ENCODE peak calls at places on chromosome 11, in four cellular contexts. M is K562, W is tibial nerve, E is stomach. K is an unnamed sample. For H3K4me1, the result is how much of the 10 kb centered on the place peaks cover.

GRCh38 chr11:2664331-2664730 is 35.5 kb downstream of the KCNQ1OT1 start:
- DNase-seq in M (no peak), W (no peak), E (peak), K (no peak)

GRCh38 chr11:2848497-2848896 is 37.1 kb downstream of the CDKN1C start:
- DNase-seq in M (no peak), W (no peak), E (no peak), K (no peak)

GRCh38 chr11:62508336-62509058 is 38.1 kb downstream of the AHNAK start:
- DNase-seq in M (peak), W (peak), E (peak), K (peak)

GRCh38 chr11:34774604-34775003 is 141.6 kb downstream of the APIP start:
- DNase-seq in M (no peak), W (no peak), E (no peak), K (no peak)

GRCh38 chr11:34654491-34655334 is 33.8 kb downstream of the EHF start:
- DNase-seq in M (no peak), W (peak), E (peak), K (peak)

GRCh38 chr11:102026217-102026616 is 21.0 kb upstream of the CFAP300 start:
- DNase-seq in M (no peak), W (no peak), E (no peak), K (no peak)

GRCh38 chr11:19367051-19367709 is 126.4 kb upstream of the E2F8 start:
- DNase-seq in M (no peak), W (no peak), E (no peak), K (peak)

GRCh38 chr11:10657308-10658271 is 36.0 kb downstream of the IRAG1 start:
- DNase-seq in M (peak), W (no peak), E (no peak), K (no peak)

GRCh38 chr11:75400110-75400865 is 970 bp downstream of the RPS3 start:
- DNase-seq in M (no peak), W (no peak), E (no peak), K (no peak)

GRCh38 chr11:12330491-12331231 is 46.7 kb upstream of the PARVA start:
- DNase-seq in M (no peak), W (no peak), E (no peak), K (no peak)

GRCh38 chr11:12746593-12747097 is 72.4 kb downstream of the TEAD1 start:
- DNase-seq in M (peak), W (no peak), E (no peak), K (peak)

GRCh38 chr11:120208777-120209176 is 2.1 kb upstream of the OAF start:
- DNase-seq in M (peak), W (no peak), E (no peak), K (peak)

GRCh38 chr11:11351042-11351586 is 1.9 kb downstream of the CSNK2A3 start:
- DNase-seq in M (no peak), W (no peak), E (no peak), K (peak)

GRCh38 chr11:122671270-122671906 is 15.9 kb downstream of the UBASH3B start:
- DNase-seq in M (no peak), W (no peak), E (no peak), K (no peak)

GRCh38 chr11:17012712-17013547 is 1.3 kb downstream of the PLEKHA7 start:
- DNase-seq in M (no peak), W (no peak), E (peak), K (no peak)

GRCh38 chr11:104408630-104409029 is 244.7 kb upstream of the PDGFD start:
- DNase-seq in M (no peak), W (no peak), E (no peak), K (no peak)

GRCh38 chr11:7548659-7549283 is 35.0 kb downstream of the PPFIBP2 start:
- DNase-seq in M (peak), W (no peak), E (peak), K (no peak)

GRCh38 chr11:20113147-20113435 is 47.2 kb downstream of the DBX1 start:
- DNase-seq in M (no peak), W (no peak), E (no peak), K (no peak)

GRCh38 chr11:123061403-123062157 is at the start of gene HSPA8:
- DNase-seq in M (peak), W (peak), E (peak), K (peak)

GRCh38 chr11:44943696-44944095 is 7.0 kb downstream of the TP53I11 start:
- DNase-seq in M (no peak), W (no peak), E (no peak), K (no peak)
- H3K4me1 ChIP-seq in M (under half), W (half or more), E (half or more), K (under half)

GRCh38 chr11:107859459-107860239 is 1.1 kb upstream of the SLC35F2 start:
- DNase-seq in M (peak), W (no peak), E (peak), K (peak)

GRCh38 chr11:107856981-107857517 is 1.5 kb downstream of the SLC35F2 start:
- DNase-seq in M (no peak), W (no peak), E (no peak), K (peak)

GRCh38 chr11:107857550-107858216 is 904 bp downstream of the SLC35F2 start:
- DNase-seq in M (no peak), W (no peak), E (no peak), K (no peak)

GRCh38 chr11:107858217-107859070 is at the start of gene SLC35F2:
- DNase-seq in M (peak), W (no peak), E (peak), K (no peak)

GRCh38 chr11:107856180-107856980 is 2.2 kb downstream of the SLC35F2 start:
- DNase-seq in M (no peak), W (no peak), E (no peak), K (no peak)
- H3K4me3 ChIP-seq in M (peak), W (no peak), E (no peak), K (no peak)

GRCh38 chr11:93741882-93742226 is 382 bp downstream of the C11orf54 start:
- DNase-seq in M (peak), W (no peak), E (peak), K (peak)

GRCh38 chr11:93738647-93739081 is 2.6 kb downstream of the TAF1D start:
- DNase-seq in M (no peak), W (no peak), E (no peak), K (no peak)

GRCh38 chr11:93741094-93741881 is at the start of the genes C11orf54 and TAF1D:
- DNase-seq in M (peak), W (peak), E (peak), K (peak)

GRCh38 chr11:93740802-93741093 is 547 bp downstream of the TAF1D start:
- DNase-seq in M (peak), W (peak), E (peak), K (peak)

DNA sequence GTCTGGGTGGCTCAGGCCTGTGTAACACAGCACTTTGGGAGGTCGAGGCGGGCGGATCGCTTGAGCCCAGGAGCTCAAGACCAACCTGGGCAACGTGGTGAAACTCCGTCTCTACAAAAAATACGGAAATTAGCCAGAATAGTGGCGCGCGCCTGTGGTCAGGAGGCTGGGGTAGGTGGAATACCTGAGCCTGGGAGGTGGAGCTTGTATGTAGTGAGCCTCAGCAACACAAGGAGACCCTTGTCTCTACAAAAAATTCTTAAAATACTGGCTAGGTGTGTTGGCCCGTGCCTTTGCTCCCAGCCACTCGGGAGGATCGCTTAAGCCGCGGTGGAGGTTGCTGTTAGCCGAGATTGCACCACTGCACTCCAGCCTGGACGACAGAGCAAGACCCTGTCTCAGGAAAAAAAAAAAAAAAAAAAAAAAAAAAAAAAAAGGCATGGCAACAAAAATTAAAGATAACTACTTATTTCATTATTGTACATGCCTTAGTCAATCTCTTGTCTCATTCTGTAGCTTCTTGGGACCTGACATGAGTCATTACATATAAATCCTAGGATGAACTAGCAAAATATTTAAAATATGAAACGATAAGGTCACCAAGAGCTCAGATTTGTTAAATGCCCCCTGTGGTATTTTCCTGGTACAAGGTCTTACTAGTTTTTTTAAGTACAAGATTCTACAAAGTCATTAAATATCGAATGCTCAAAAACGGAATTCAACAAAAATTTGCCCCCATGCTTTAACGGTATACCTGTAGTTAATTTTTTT is 1.1 kb downstream of the TAF1D start:
- DNase-seq in M (no peak), W (no peak), E (no peak), K (no peak)
- TF ChIP-seq POLR2A in M (no peak), W (no peak), E (no peak), K (no peak)

GRCh38 chr11:36594316-36594989 is at the start of gene IFTAP:
- DNase-seq in M (peak), W (no peak), E (peak), K (peak)
- H3K4me1 ChIP-seq in M (under half), W (under half), E (under half), K (under half)

GRCh38 chr11:316031-316701 is 2.3 kb downstream of the IFITM1 start:
- DNase-seq in M (peak), W (no peak), E (no peak), K (no peak)
- H3K4me3 ChIP-seq in M (peak), W (peak), E (peak), K (peak)